ENCODE peak calls at places on chromosomes 4 and X, in seven cellular contexts. One of them, this sample, is unnamed.

GRCh38 chr4:147843162-147843561 is 111.3 kb downstream of the ARHGAP10 start:
- DNase-seq in mesendoderm: peak; percentile 75
- DNase-seq in mammary epithelial cell: no peak
- DNase-seq in SK-N-SH: no peak
- DNase-seq in H9: peak; percentile 50
- DNase-seq in astrocyte: no peak
- DNase-seq in K562: peak; percentile 58
- DNase-seq in this sample: no peak

GRCh38 chr4:107666134-107666533 is 53.9 kb downstream of the PAPSS1 start:
- DNase-seq in mesendoderm: no peak
- DNase-seq in SK-N-SH: peak; percentile 2
- DNase-seq in mammary epithelial cell: no peak
- DNase-seq in astrocyte: peak; percentile 16
- DNase-seq in K562: no peak
- DNase-seq in H9: no peak
- DNase-seq in this sample: no peak

GRCh38 chr4:121397941-121398601 is 17.3 kb upstream of the QRFPR start:
- DNase-seq in astrocyte: no peak
- DNase-seq in mesendoderm: no peak
- DNase-seq in H9: no peak
- DNase-seq in SK-N-SH: no peak
- DNase-seq in K562: no peak
- DNase-seq in mammary epithelial cell: no peak
- DNase-seq in this sample: no peak

GRCh38 chr4:81740492-81740891 is 268.8 kb upstream of the RASGEF1B start:
- DNase-seq in SK-N-SH: no peak
- DNase-seq in astrocyte: no peak
- DNase-seq in H9: no peak
- DNase-seq in K562: no peak
- DNase-seq in mesendoderm: no peak
- DNase-seq in mammary epithelial cell: no peak
- DNase-seq in this sample: no peak

GRCh38 chr4:188282620-188283232 is 143.5 kb downstream of the TRIML1 start:
- DNase-seq in mammary epithelial cell: no peak
- DNase-seq in K562: no peak
- DNase-seq in mesendoderm: peak; percentile 40
- DNase-seq in astrocyte: no peak
- DNase-seq in H9: peak; percentile 66
- DNase-seq in SK-N-SH: no peak
- DNase-seq in this sample: peak; percentile 82

GRCh38 chr4:124862261-124862660 is 149.7 kb upstream of the ANKRD50 start:
- DNase-seq in astrocyte: no peak
- DNase-seq in mesendoderm: no peak
- DNase-seq in H9: no peak
- DNase-seq in mammary epithelial cell: no peak
- DNase-seq in SK-N-SH: no peak
- DNase-seq in K562: no peak
- DNase-seq in this sample: no peak

GRCh38 chr4:163493643-163494359 is 689 bp upstream of the TMA16 start:
- DNase-seq in mesendoderm: no peak
- DNase-seq in astrocyte: no peak
- DNase-seq in SK-N-SH: no peak
- DNase-seq in K562: peak; percentile 41
- DNase-seq in H9: no peak
- DNase-seq in mammary epithelial cell: no peak
- DNase-seq in this sample: no peak

GRCh38 chrX:66051989-66052388 is 12.1 kb upstream of the VSIG4 start:
- DNase-seq in astrocyte: no peak
- DNase-seq in K562: no peak
- DNase-seq in mesendoderm: no peak
- DNase-seq in H9: no peak
- DNase-seq in SK-N-SH: no peak
- DNase-seq in mammary epithelial cell: no peak
- DNase-seq in this sample: no peak

GRCh38 chrX:51487960-51488267 is 8.5 kb downstream of the NUDT11 start:
- DNase-seq in K562: no peak
- DNase-seq in H9: no peak
- DNase-seq in astrocyte: peak; percentile 31
- DNase-seq in mammary epithelial cell: no peak
- DNase-seq in SK-N-SH: no peak
- DNase-seq in mesendoderm: no peak
- DNase-seq in this sample: no peak

GRCh38 chrX:129493643-129494042 is 29.6 kb downstream of the SMARCA1 start:
- DNase-seq in astrocyte: peak; percentile 62
- DNase-seq in K562: no peak
- DNase-seq in H9: no peak
- DNase-seq in mesendoderm: no peak
- DNase-seq in SK-N-SH: no peak
- DNase-seq in mammary epithelial cell: peak; percentile 45
- DNase-seq in this sample: no peak

GRCh38 chrX:113996781-113997180 is 587.1 kb upstream of the HTR2C start:
- DNase-seq in mammary epithelial cell: no peak
- DNase-seq in astrocyte: no peak
- DNase-seq in SK-N-SH: no peak
- DNase-seq in H9: no peak
- DNase-seq in K562: no peak
- DNase-seq in mesendoderm: no peak
- DNase-seq in this sample: no peak

GRCh38 chr4:127124919-127125318 is 507.8 kb upstream of the INTU start:
- DNase-seq in H9: no peak
- DNase-seq in astrocyte: peak; percentile 22
- DNase-seq in mammary epithelial cell: peak; percentile 3
- DNase-seq in K562: peak; percentile 11
- DNase-seq in SK-N-SH: no peak
- DNase-seq in mesendoderm: peak; percentile 28
- DNase-seq in this sample: no peak

GRCh38 chr4:13597604-13598003 is 29.9 kb downstream of the BOD1L1 start:
- DNase-seq in SK-N-SH: no peak
- DNase-seq in K562: no peak
- DNase-seq in astrocyte: no peak
- DNase-seq in mammary epithelial cell: peak; percentile 11
- DNase-seq in mesendoderm: no peak
- DNase-seq in H9: no peak
- DNase-seq in this sample: no peak

GRCh38 chrX:69231903-69232302 is 66.7 kb upstream of the PJA1 start:
- DNase-seq in K562: no peak
- DNase-seq in astrocyte: no peak
- DNase-seq in SK-N-SH: no peak
- DNase-seq in mesendoderm: no peak
- DNase-seq in H9: no peak
- DNase-seq in mammary epithelial cell: peak; percentile 56
- DNase-seq in this sample: no peak

GRCh38 chr4:70153937-70154336 is at the start of gene PRR27:
- DNase-seq in K562: no peak
- DNase-seq in H9: no peak
- DNase-seq in SK-N-SH: no peak
- DNase-seq in mesendoderm: no peak
- DNase-seq in astrocyte: no peak
- DNase-seq in mammary epithelial cell: no peak
- DNase-seq in this sample: no peak

GRCh38 chr4:153679476-153679875 is 4.6 kb upstream of the TLR2 start:
- DNase-seq in mammary epithelial cell: no peak
- DNase-seq in K562: no peak
- DNase-seq in H9: no peak
- DNase-seq in mesendoderm: no peak
- DNase-seq in astrocyte: no peak
- DNase-seq in SK-N-SH: no peak
- DNase-seq in this sample: no peak

GRCh38 chr4:140116442-140117104 is 37.4 kb downstream of the MAML3 start:
- DNase-seq in SK-N-SH: peak; percentile 41
- DNase-seq in mammary epithelial cell: peak; percentile 69
- DNase-seq in mesendoderm: peak; percentile 68
- DNase-seq in H9: no peak
- DNase-seq in astrocyte: peak; percentile 44
- DNase-seq in K562: no peak
- DNase-seq in this sample: no peak

GRCh38 chr4:2082627-2083026 is 23.5 kb downstream of the NAT8L start:
- DNase-seq in H9: no peak
- DNase-seq in mesendoderm: no peak
- DNase-seq in mammary epithelial cell: no peak
- DNase-seq in astrocyte: no peak
- DNase-seq in SK-N-SH: no peak
- DNase-seq in K562: no peak
- DNase-seq in this sample: no peak

GRCh38 chr4:8207314-8207713 is 8.2 kb downstream of the SH3TC1 start:
- DNase-seq in astrocyte: no peak
- DNase-seq in mammary epithelial cell: no peak
- DNase-seq in H9: no peak
- DNase-seq in mesendoderm: no peak
- DNase-seq in K562: no peak
- DNase-seq in SK-N-SH: no peak
- DNase-seq in this sample: no peak
- H3K9ac ChIP-seq in astrocyte: no peak overlapping the region
- H3K9ac ChIP-seq in mammary epithelial cell: no peak overlapping the region
- H3K9ac ChIP-seq in H9: no peak overlapping the region
- H3K9ac ChIP-seq in mesendoderm: no peak overlapping the region
- H3K9ac ChIP-seq in K562: no peak overlapping the region
- H3K9ac ChIP-seq in SK-N-SH: no peak overlapping the region
- H3K9ac ChIP-seq in this sample: no peak overlapping the region

DNA sequence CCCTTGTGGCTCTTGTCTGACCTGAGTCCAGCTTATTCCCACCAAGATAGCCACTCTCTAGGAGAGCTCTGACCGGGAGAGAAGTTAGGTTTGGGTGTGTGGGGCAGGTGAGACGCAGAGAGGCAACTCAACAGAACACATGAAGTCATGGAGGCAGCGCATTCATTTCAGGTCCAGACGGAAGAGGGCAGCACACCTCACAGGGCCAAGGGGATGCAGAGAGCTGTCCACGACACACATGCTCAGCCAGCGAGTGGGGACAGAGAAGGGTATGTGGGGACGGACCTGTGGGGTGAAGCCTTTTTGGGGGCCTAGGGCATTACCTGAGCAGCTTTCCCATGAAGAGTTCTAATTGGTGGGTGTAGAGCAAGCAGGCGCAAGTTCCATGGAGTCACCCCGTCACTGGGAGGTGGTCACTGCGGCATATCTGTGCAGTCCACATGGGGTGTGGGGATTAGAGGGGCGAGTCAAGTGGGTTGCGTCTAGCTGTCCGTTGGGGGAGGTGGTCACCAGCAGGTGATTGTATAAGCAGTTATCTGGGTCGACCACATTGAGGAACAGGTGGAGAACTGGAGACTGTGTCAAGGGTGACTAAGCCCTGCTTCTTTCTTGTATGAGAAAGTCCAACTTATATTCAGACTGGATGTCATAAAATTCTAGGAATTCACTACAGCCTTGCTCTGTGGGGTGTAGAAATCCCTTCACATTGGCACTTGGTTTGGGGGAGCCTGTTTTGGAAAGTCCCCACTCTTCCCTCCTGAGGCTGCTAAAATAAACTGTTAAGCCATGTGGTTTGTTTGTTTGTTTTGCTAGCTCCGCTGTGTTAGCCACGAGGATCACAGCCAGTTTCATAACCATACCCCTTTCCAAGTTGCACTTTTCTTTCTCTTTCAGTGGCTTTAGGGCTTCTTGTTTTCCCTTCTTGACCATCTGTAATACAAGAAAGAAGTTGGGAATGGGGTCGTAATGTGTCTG is 24.5 kb upstream of the UXT start:
- DNase-seq in SK-N-SH: no peak
- DNase-seq in mesendoderm: no peak
- DNase-seq in K562: peak; percentile 96
- DNase-seq in astrocyte: no peak
- DNase-seq in mammary epithelial cell: no peak
- DNase-seq in H9: no peak
- DNase-seq in this sample: no peak
- H3K9ac ChIP-seq in SK-N-SH: no peak overlapping the region
- H3K9ac ChIP-seq in mesendoderm: no peak overlapping the region
- H3K9ac ChIP-seq in K562: peak overlapping the region; percentile 66
- H3K9ac ChIP-seq in astrocyte: no peak overlapping the region
- H3K9ac ChIP-seq in mammary epithelial cell: no peak overlapping the region
- H3K9ac ChIP-seq in H9: no peak overlapping the region
- H3K9ac ChIP-seq in this sample: no peak overlapping the region

GRCh38 chr4:77652237-77652897 is 46.7 kb downstream of the CXCL13 start:
- DNase-seq in mesendoderm: no peak
- DNase-seq in SK-N-SH: no peak
- DNase-seq in astrocyte: no peak
- DNase-seq in K562: no peak
- DNase-seq in H9: no peak
- DNase-seq in mammary epithelial cell: no peak
- DNase-seq in this sample: no peak

GRCh38 chr4:77653162-77653758 is 47.6 kb downstream of the CXCL13 start:
- DNase-seq in mesendoderm: no peak
- DNase-seq in SK-N-SH: no peak
- DNase-seq in mammary epithelial cell: no peak
- DNase-seq in H9: no peak
- DNase-seq in K562: no peak
- DNase-seq in astrocyte: no peak
- DNase-seq in this sample: no peak

GRCh38 chr4:77650787-77651186 is 45.2 kb downstream of the CXCL13 start:
- DNase-seq in mammary epithelial cell: no peak
- DNase-seq in H9: no peak
- DNase-seq in mesendoderm: no peak
- DNase-seq in K562: no peak
- DNase-seq in astrocyte: no peak
- DNase-seq in SK-N-SH: no peak
- DNase-seq in this sample: no peak

GRCh38 chr4:77651820-77652219 is 46.2 kb downstream of the CXCL13 start:
- DNase-seq in mesendoderm: no peak
- DNase-seq in K562: no peak
- DNase-seq in H9: no peak
- DNase-seq in SK-N-SH: no peak
- DNase-seq in astrocyte: no peak
- DNase-seq in mammary epithelial cell: no peak
- DNase-seq in this sample: no peak
- H3K9ac ChIP-seq in mesendoderm: no peak overlapping the region
- H3K9ac ChIP-seq in K562: no peak overlapping the region
- H3K9ac ChIP-seq in H9: no peak overlapping the region
- H3K9ac ChIP-seq in SK-N-SH: no peak overlapping the region
- H3K9ac ChIP-seq in astrocyte: no peak overlapping the region
- H3K9ac ChIP-seq in mammary epithelial cell: no peak overlapping the region
- H3K9ac ChIP-seq in this sample: no peak overlapping the region

GRCh38 chrX:140764401-140764919 is 54.9 kb downstream of the LINC00632 start:
- DNase-seq in K562: no peak
- DNase-seq in H9: peak; percentile 84
- DNase-seq in mammary epithelial cell: no peak
- DNase-seq in astrocyte: peak; percentile 45
- DNase-seq in SK-N-SH: peak; percentile 22
- DNase-seq in mesendoderm: peak; percentile 88
- DNase-seq in this sample: peak; percentile 71
- H3K9ac ChIP-seq in K562: no peak overlapping the region
- H3K9ac ChIP-seq in H9: peak overlapping the region; percentile 76
- H3K9ac ChIP-seq in mammary epithelial cell: no peak overlapping the region
- H3K9ac ChIP-seq in astrocyte: peak overlapping the region; percentile 92
- H3K9ac ChIP-seq in SK-N-SH: no peak overlapping the region
- H3K9ac ChIP-seq in mesendoderm: peak overlapping the region; percentile 86
- H3K9ac ChIP-seq in this sample: no peak overlapping the region

GRCh38 chr4:85452073-85452764 is 22.7 kb upstream of the ARHGAP24 start:
- DNase-seq in mammary epithelial cell: no peak
- DNase-seq in H9: no peak
- DNase-seq in SK-N-SH: peak; percentile 28
- DNase-seq in mesendoderm: no peak
- DNase-seq in astrocyte: no peak
- DNase-seq in K562: no peak
- DNase-seq in this sample: no peak

GRCh38 chr4:85445058-85445639 is 29.8 kb upstream of the ARHGAP24 start:
- DNase-seq in astrocyte: peak; percentile 52
- DNase-seq in K562: no peak
- DNase-seq in H9: no peak
- DNase-seq in mesendoderm: no peak
- DNase-seq in mammary epithelial cell: no peak
- DNase-seq in SK-N-SH: no peak
- DNase-seq in this sample: no peak

GRCh38 chr4:85446462-85446861 is 28.5 kb upstream of the ARHGAP24 start:
- DNase-seq in mammary epithelial cell: no peak
- DNase-seq in mesendoderm: no peak
- DNase-seq in H9: no peak
- DNase-seq in SK-N-SH: no peak
- DNase-seq in K562: no peak
- DNase-seq in astrocyte: no peak
- DNase-seq in this sample: no peak

GRCh38 chr4:85448880-85449763 is 25.8 kb upstream of the ARHGAP24 start:
- DNase-seq in mesendoderm: no peak
- DNase-seq in mammary epithelial cell: no peak
- DNase-seq in astrocyte: no peak
- DNase-seq in SK-N-SH: peak; percentile 19
- DNase-seq in H9: no peak
- DNase-seq in K562: no peak
- DNase-seq in this sample: no peak
- H3K9ac ChIP-seq in mesendoderm: no peak overlapping the region
- H3K9ac ChIP-seq in mammary epithelial cell: no peak overlapping the region
- H3K9ac ChIP-seq in astrocyte: no peak overlapping the region
- H3K9ac ChIP-seq in SK-N-SH: no peak overlapping the region
- H3K9ac ChIP-seq in H9: no peak overlapping the region
- H3K9ac ChIP-seq in K562: no peak overlapping the region
- H3K9ac ChIP-seq in this sample: no peak overlapping the region